ENCODE peak calls at places on chromosomes 4 and X, in seven cellular contexts. P is pancreas, L is right atrium auricular region, E is neural progenitor cell, G is A549, F is neuronal stem cell, H is heart right ventricle. Y is an unnamed sample.
A peak's percentile ranks its signal among the peaks of the same experiment; 100 is the strongest.

GRCh38 chr4:186624951-186625350 is 69.6 kb upstream of the MTNR1A start:
- DNase-seq in P (no peak), L (no peak), E (peak; percentile 50), G (no peak), F (peak; percentile 37), H (no peak), Y (no peak)

GRCh38 chr4:123284166-123284565 is 112.4 kb upstream of the SPRY1 start:
- DNase-seq in P (no peak), L (no peak), E (no peak), G (no peak), F (no peak), H (no peak), Y (no peak)

GRCh38 chrX:12065251-12065650 is 73.0 kb upstream of the FRMPD4 start:
- DNase-seq in P (no peak), L (no peak), E (peak; percentile 63), G (peak; percentile 25), F (peak; percentile 23), H (no peak), Y (no peak)

GRCh38 chr4:88320780-88321373 is 36.5 kb upstream of the PPM1K start:
- DNase-seq in P (no peak), L (no peak), E (no peak), G (peak; percentile 20), F (no peak), H (no peak), Y (peak; percentile 41)

GRCh38 chrX:133365886-133366611 is 49.2 kb downstream of the GPC4 start:
- DNase-seq in P (no peak), L (no peak), E (no peak), G (no peak), F (no peak), H (no peak), Y (no peak)

GRCh38 chr4:156672492-156672891 is 299.1 kb downstream of the PDGFC start:
- DNase-seq in P (no peak), L (no peak), E (no peak), G (no peak), F (no peak), H (no peak), Y (no peak)

GRCh38 chrX:136147320-136147901 is at the start of gene FHL1:
- DNase-seq in P (peak; percentile 71), L (no peak), E (peak; percentile 75), G (no peak), F (peak; percentile 32), H (peak; percentile 76), Y (no peak)

GRCh38 chr4:159829184-159829583 is 726.3 kb downstream of the RAPGEF2 start:
- DNase-seq in P (no peak), L (no peak), E (no peak), G (no peak), F (no peak), H (no peak), Y (no peak)

GRCh38 chrX:153954618-153955450 is 10.4 kb upstream of the RENBP start:
- DNase-seq in P (no peak), L (no peak), E (no peak), G (no peak), F (no peak), H (no peak), Y (no peak)

GRCh38 chrX:40504801-40505605 is 75.8 kb upstream of the ATP6AP2 start:
- DNase-seq in P (no peak), L (no peak), E (no peak), G (no peak), F (no peak), H (no peak), Y (no peak)

GRCh38 chr4:158758142-158758541 is 10.7 kb upstream of the FNIP2 start:
- DNase-seq in P (no peak), L (no peak), E (no peak), G (no peak), F (no peak), H (no peak), Y (no peak)

GRCh38 chr4:81213671-81214070 is 1.4 kb downstream of the PRKG2 start:
- DNase-seq in P (no peak), L (no peak), E (no peak), G (no peak), F (no peak), H (no peak), Y (no peak)

GRCh38 chr4:120870279-120870673 is 52.2 kb downstream of the PRDM5 start:
- DNase-seq in P (no peak), L (no peak), E (peak; percentile 22), G (no peak), F (no peak), H (no peak), Y (no peak)

GRCh38 chr4:152106781-152107321 is 346.0 kb upstream of the GATB start:
- DNase-seq in P (no peak), L (no peak), E (no peak), G (peak; percentile 34), F (no peak), H (no peak), Y (no peak)

GRCh38 chr4:128288689-128289106 is 1.1 kb upstream of the PGRMC2 start:
- DNase-seq in P (no peak), L (no peak), E (peak; percentile 52), G (peak; percentile 33), F (no peak), H (no peak), Y (no peak)

GRCh38 chr4:109998867-109999303 is 86.2 kb downstream of the EGF start:
- DNase-seq in P (no peak), L (no peak), E (peak; percentile 77), G (peak; percentile 62), F (peak; percentile 64), H (no peak), Y (no peak)

GRCh38 chr4:37490391-37491347 is 195.5 kb downstream of the RELL1 start:
- DNase-seq in P (no peak), L (no peak), E (no peak), G (no peak), F (no peak), H (no peak), Y (no peak)

GRCh38 chrX:40097492-40098263 is at the start of gene BCOR:
- DNase-seq in P (peak; percentile 86), L (no peak), E (peak; percentile 81), G (peak; percentile 80), F (no peak), H (peak; percentile 80), Y (no peak)

GRCh38 chr4:14646831-14647230 is 355.4 kb upstream of the CPEB2 start:
- DNase-seq in P (no peak), L (no peak), E (no peak), G (peak; percentile 25), F (no peak), H (no peak), Y (no peak)

GRCh38 chr4:141331534-141332358 is 111.1 kb downstream of the ZNF330 start:
- DNase-seq in P (no peak), L (no peak), E (no peak), G (no peak), F (no peak), H (no peak), Y (no peak)

GRCh38 chrX:133544105-133544504 is 128.8 kb upstream of the GPC4 start:
- DNase-seq in P (no peak), L (no peak), E (no peak), G (peak; percentile 58), F (no peak), H (no peak), Y (no peak)

GRCh38 chrX:70455366-70456202 is 10.9 kb downstream of the DLG3 start:
- DNase-seq in P (peak; percentile 59), L (no peak), E (peak; percentile 60), G (no peak), F (no peak), H (no peak), Y (no peak)

DNA sequence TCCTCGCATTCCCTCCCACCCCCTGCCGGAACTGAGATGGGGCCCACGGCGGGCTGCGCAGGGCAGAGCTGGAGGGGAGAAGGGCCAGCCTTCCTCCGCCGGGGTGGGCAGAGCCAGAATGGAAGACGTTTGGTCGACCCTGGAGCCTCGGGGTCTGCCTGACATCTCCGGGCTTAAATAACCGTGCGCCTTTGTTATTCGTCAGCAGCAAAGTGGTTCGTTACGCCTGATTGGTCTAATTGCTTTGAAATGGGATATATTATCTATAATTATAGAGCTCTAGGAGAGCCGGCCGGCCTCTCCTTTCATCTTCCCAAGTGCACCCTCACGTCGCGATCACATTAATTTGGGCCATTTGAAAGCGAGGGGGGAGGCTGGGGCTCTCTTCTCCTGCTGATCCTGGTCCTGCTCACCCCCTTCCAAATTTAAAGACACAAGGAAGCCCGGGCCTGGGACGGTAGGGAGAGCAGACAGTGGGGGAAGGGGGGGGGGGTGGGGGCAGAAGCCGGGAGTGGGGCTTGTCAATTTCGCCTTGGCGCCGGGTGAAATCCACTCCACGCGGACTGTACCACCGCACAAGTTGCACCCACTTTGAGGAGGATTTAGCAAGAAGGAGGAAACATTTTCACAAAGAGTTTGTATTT is 4.7 kb upstream of the MSX1 start:
- DNase-seq in P (no peak), L (no peak), E (peak; percentile 71), G (no peak), F (no peak), H (no peak), Y (no peak)
- H3K4me3 ChIP-seq in P (no peak overlapping the region), L (no peak overlapping the region), E (no peak overlapping the region), G (no peak overlapping the region), F (no peak overlapping the region), H (no peak overlapping the region), Y (no peak overlapping the region)

GRCh38 chr4:172996571-172997216 is 171.9 kb upstream of the GALNT7 start:
- DNase-seq in P (no peak), L (no peak), E (no peak), G (peak; percentile 42), F (no peak), H (no peak), Y (no peak)
- H3K27ac ChIP-seq in P (no peak overlapping the region), L (no peak overlapping the region), E (no peak overlapping the region), G (peak overlapping the region; percentile 78), F (no peak overlapping the region), H (no peak overlapping the region), Y (no peak overlapping the region)

DNA sequence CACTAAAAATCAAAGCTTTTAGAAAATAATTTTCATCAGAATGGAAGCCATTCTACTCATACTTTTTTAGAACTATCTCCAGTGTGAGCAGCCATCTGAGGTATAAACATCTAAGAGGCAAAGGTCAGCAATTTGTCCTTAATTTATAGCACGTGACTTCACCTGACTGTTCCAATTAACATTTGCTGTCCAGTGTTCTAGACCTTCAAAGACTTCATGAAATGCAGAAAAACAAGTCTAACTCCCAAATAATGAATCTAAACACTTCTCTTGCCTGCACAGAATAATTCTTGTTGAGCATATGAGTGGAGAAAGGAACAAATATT is 12.0 kb downstream of the RFC1 start:
- DNase-seq in P (no peak), L (no peak), E (no peak), G (no peak), F (no peak), H (no peak), Y (no peak)
- H3K4me3 ChIP-seq in P (no peak overlapping the region), L (no peak overlapping the region), E (no peak overlapping the region), G (peak overlapping the region; percentile 38), F (no peak overlapping the region), H (peak overlapping the region; percentile 41), Y (no peak overlapping the region)

GRCh38 chrX:10047133-10047532 is 80.0 kb downstream of the CLDN34 start:
- DNase-seq in P (no peak), L (no peak), E (no peak), G (no peak), F (no peak), H (peak; percentile 19), Y (no peak)

GRCh38 chrX:10049246-10049645 is 82.1 kb downstream of the CLDN34 start:
- DNase-seq in P (no peak), L (no peak), E (no peak), G (no peak), F (no peak), H (no peak), Y (no peak)

GRCh38 chrX:10047631-10048030 is 80.5 kb downstream of the CLDN34 start:
- DNase-seq in P (no peak), L (no peak), E (peak; percentile 15), G (no peak), F (peak; percentile 3), H (no peak), Y (no peak)

GRCh38 chrX:10048695-10049094 is 81.5 kb downstream of the CLDN34 start:
- DNase-seq in P (no peak), L (no peak), E (no peak), G (no peak), F (no peak), H (no peak), Y (peak; percentile 64)

GRCh38 chrX:10048076-10048475 is 80.9 kb downstream of the CLDN34 start:
- DNase-seq in P (no peak), L (no peak), E (peak; percentile 41), G (no peak), F (peak; percentile 1), H (no peak), Y (no peak)
- H3K27ac ChIP-seq in P (no peak overlapping the region), L (peak overlapping the region; percentile 16), E (no peak overlapping the region), G (no peak overlapping the region), F (no peak overlapping the region), H (peak overlapping the region; percentile 74), Y (peak overlapping the region; percentile 20)